ENCODE peak calls at places on chromosomes 7 and 10, in eight cellular contexts. T is D341Med; J is stimulated activated CD4-positive, alpha-beta T cell treated with anti-CD3 and anti-CD28 coated beads, Interleukin-4, amount 100 ng/mL, for 48 hours; Q is CD8-positive, alpha-beta T cell; I is fibroblast of villous mesenchyme; B is AG08396; U is transverse colon; F is H54. Z is an unnamed sample.
A peak's percentile ranks its signal among the peaks of the same experiment; 100 is the strongest.

GRCh38 chr10:22308390-22308789 is 7.8 kb upstream of the COMMD3 start:
- DNase-seq in T (no peak), J (no peak), Q (no peak), I (no peak), B (peak; percentile 37), U (no peak), F (no peak), Z (peak; percentile 60)

GRCh38 chr10:69716711-69717560 is 84.8 kb upstream of the COL13A1 start:
- DNase-seq in T (peak; percentile 67), J (peak; percentile 46), Q (no peak), I (peak; percentile 54), B (peak; percentile 61), U (peak; percentile 66), F (peak; percentile 83), Z (peak; percentile 58)

GRCh38 chr10:77405771-77406241 is 231.8 kb downstream of the KCNMA1 start:
- DNase-seq in T (peak; percentile 55), J (peak; percentile 5), Q (no peak), I (peak; percentile 67), B (peak; percentile 82), U (peak; percentile 77), F (peak; percentile 83), Z (peak; percentile 78)

GRCh38 chr10:132394936-132395703 is 1.9 kb upstream of the PWWP2B start:
- DNase-seq in T (no peak), J (no peak), Q (no peak), I (no peak), B (no peak), U (no peak), F (no peak), Z (no peak)

GRCh38 chr7:115350764-115351163 is 428.9 kb downstream of the MDFIC start:
- DNase-seq in T (no peak), J (no peak), Q (no peak), I (peak; percentile 1), B (no peak), U (no peak), F (no peak), Z (no peak)

GRCh38 chr10:69318997-69319727 is 40.9 kb downstream of the HK1 start:
- DNase-seq in T (peak; percentile 37), J (peak; percentile 79), Q (peak; percentile 28), I (peak; percentile 81), B (peak; percentile 81), U (peak; percentile 87), F (no peak), Z (peak; percentile 34)

GRCh38 chr10:37549054-37549453 is 308.4 kb downstream of the ZNF248 start:
- DNase-seq in T (no peak), J (no peak), Q (no peak), I (no peak), B (no peak), U (no peak), F (no peak), Z (no peak)

GRCh38 chr10:112832959-112833358 is 117.1 kb upstream of the TCF7L2 start:
- DNase-seq in T (no peak), J (no peak), Q (no peak), I (no peak), B (no peak), U (no peak), F (no peak), Z (no peak)

GRCh38 chr7:143487566-143487965 is 9.9 kb downstream of the TAS2R41 start:
- DNase-seq in T (no peak), J (no peak), Q (no peak), I (peak; percentile 82), B (peak; percentile 37), U (peak; percentile 59), F (no peak), Z (no peak)

GRCh38 chr10:34260904-34261303 is 554.2 kb downstream of the PARD3 start:
- DNase-seq in T (no peak), J (no peak), Q (no peak), I (no peak), B (no peak), U (no peak), F (no peak), Z (no peak)

GRCh38 chr10:114504769-114505579 is 100.7 kb upstream of the AFAP1L2 start:
- DNase-seq in T (no peak), J (no peak), Q (no peak), I (peak; percentile 83), B (peak; percentile 31), U (no peak), F (no peak), Z (no peak)

GRCh38 chr10:129963831-129964501 is at the start of gene EBF3:
- DNase-seq in T (peak; percentile 85), J (peak; percentile 33), Q (no peak), I (peak; percentile 36), B (peak; percentile 85), U (peak; percentile 44), F (no peak), Z (peak; percentile 31)

GRCh38 chr7:71637578-71637977 is 505.6 kb downstream of the GALNT17 start:
- DNase-seq in T (no peak), J (no peak), Q (no peak), I (peak; percentile 53), B (peak; percentile 46), U (no peak), F (no peak), Z (no peak)

GRCh38 chr10:85861513-85862197 is 504.9 kb downstream of the GRID1 start:
- DNase-seq in T (no peak), J (no peak), Q (no peak), I (no peak), B (no peak), U (no peak), F (no peak), Z (no peak)

GRCh38 chr7:100679129-100679926 is 5.8 kb downstream of the GNB2 start:
- DNase-seq in T (peak; percentile 30), J (no peak), Q (no peak), I (no peak), B (no peak), U (peak; percentile 11), F (no peak), Z (no peak)

GRCh38 chr7:17466201-17466600 is 167.7 kb downstream of the AHR start:
- DNase-seq in T (no peak), J (no peak), Q (no peak), I (no peak), B (no peak), U (no peak), F (no peak), Z (no peak)

GRCh38 chr7:100827330-100828226 is at the start of gene EPHB4:
- DNase-seq in T (peak; percentile 86), J (no peak), Q (no peak), I (peak; percentile 91), B (peak; percentile 87), U (peak; percentile 83), F (peak; percentile 81), Z (peak; percentile 73)

GRCh38 chr7:101589052-101589451 is 40.0 kb downstream of the MYL10 start:
- DNase-seq in T (peak; percentile 35), J (no peak), Q (no peak), I (no peak), B (peak; percentile 2), U (no peak), F (no peak), Z (no peak)

GRCh38 chr10:75358835-75359421 is 42.6 kb downstream of the ZNF503 start:
- DNase-seq in T (no peak), J (no peak), Q (no peak), I (peak; percentile 78), B (peak; percentile 81), U (no peak), F (peak; percentile 84), Z (peak; percentile 55)

GRCh38 chr10:17432738-17433137 is 21.7 kb downstream of the ST8SIA6 start:
- DNase-seq in T (no peak), J (no peak), Q (no peak), I (no peak), B (no peak), U (no peak), F (no peak), Z (no peak)

GRCh38 chr7:99709260-99709659 is 25.7 kb downstream of the CYP3A7 start:
- DNase-seq in T (no peak), J (no peak), Q (no peak), I (no peak), B (no peak), U (no peak), F (no peak), Z (no peak)

GRCh38 chr10:46550076-46550790 is 6.2 kb downstream of the GPRIN2 start:
- DNase-seq in T (no peak), J (no peak), Q (no peak), I (no peak), B (peak; percentile 43), U (peak; percentile 7), F (no peak), Z (no peak)

GRCh38 chr7:11212080-11212711 is 238.5 kb downstream of the PHF14 start:
- DNase-seq in T (peak; percentile 58), J (peak; percentile 16), Q (no peak), I (peak; percentile 76), B (peak; percentile 34), U (peak; percentile 53), F (peak; percentile 22), Z (peak; percentile 75)

GRCh38 chr10:48455392-48456151 is 149.1 kb downstream of the MAPK8 start:
- DNase-seq in T (peak; percentile 39), J (no peak), Q (no peak), I (no peak), B (no peak), U (no peak), F (no peak), Z (no peak)

GRCh38 chr10:71741671-71742070 is 22.1 kb upstream of the C10orf105 start:
- DNase-seq in T (no peak), J (no peak), Q (no peak), I (no peak), B (no peak), U (no peak), F (no peak), Z (no peak)

GRCh38 chr7:127933116-127933515 is 98.1 kb downstream of the LRRC4 start:
- DNase-seq in T (no peak), J (no peak), Q (no peak), I (no peak), B (no peak), U (no peak), F (no peak), Z (no peak)

GRCh38 chr7:148242271-148242801 is 348.2 kb upstream of the C7orf33 start:
- DNase-seq in T (peak; percentile 72), J (no peak), Q (no peak), I (peak; percentile 35), B (peak; percentile 37), U (peak; percentile 23), F (peak; percentile 42), Z (peak; percentile 62)

GRCh38 chr7:22812350-22812749 is 10.3 kb downstream of the TOMM7 start:
- DNase-seq in T (no peak), J (no peak), Q (no peak), I (no peak), B (no peak), U (no peak), F (no peak), Z (no peak)

GRCh38 chr7:17773289-17773626 is 167.0 kb downstream of the SNX13 start:
- DNase-seq in T (no peak), J (no peak), Q (no peak), I (peak; percentile 91), B (peak; percentile 63), U (peak; percentile 12), F (peak; percentile 53), Z (peak; percentile 2)

GRCh38 chr10:35451103-35452016 is 115.1 kb downstream of the CCNY start:
- DNase-seq in T (no peak), J (no peak), Q (no peak), I (peak; percentile 73), B (no peak), U (no peak), F (no peak), Z (no peak)

GRCh38 chr7:134941185-134941900 is 45.0 kb upstream of the AGBL3 start:
- DNase-seq in T (no peak), J (no peak), Q (no peak), I (peak; percentile 82), B (peak; percentile 72), U (no peak), F (peak; percentile 50), Z (peak; percentile 38)

GRCh38 chr10:67602268-67602950 is 93.6 kb downstream of the CTNNA3 start:
- DNase-seq in T (no peak), J (no peak), Q (no peak), I (peak; percentile 45), B (no peak), U (no peak), F (peak; percentile 33), Z (no peak)

GRCh38 chr10:5540886-5541285 is 16.1 kb downstream of the CALML3 start:
- DNase-seq in T (no peak), J (no peak), Q (no peak), I (no peak), B (no peak), U (peak; percentile 28), F (no peak), Z (no peak)

GRCh38 chr10:71462642-71462935 is 65.9 kb downstream of the CDH23 start:
- DNase-seq in T (no peak), J (no peak), Q (no peak), I (no peak), B (no peak), U (no peak), F (no peak), Z (no peak)